ENCODE peak calls at places on chromosomes 16 and 17, in seven cellular contexts. Q, B, I, A, F, Y and S are unnamed samples.

GRCh38 chr17:19316756-19317358 is 45.7 kb downstream of the B9D1 start:
- DNase-seq in Q (no peak), B (no peak), I (no peak), A (no peak), F (no peak), Y (no peak), S (no peak)

GRCh38 chr17:63402808-63403207 is 43.3 kb downstream of the CYB561 start:
- DNase-seq in Q (no peak), B (peak), I (peak), A (no peak), F (no peak), Y (no peak), S (no peak)

GRCh38 chr17:63258785-63259184 is 187.3 kb downstream of the CYB561 start:
- DNase-seq in Q (no peak), B (no peak), I (no peak), A (no peak), F (no peak), Y (no peak), S (no peak)

GRCh38 chr17:82107341-82107860 is 9.4 kb upstream of the FASN start:
- DNase-seq in Q (no peak), B (no peak), I (no peak), A (no peak), F (no peak), Y (no peak), S (no peak)

GRCh38 chr17:13476722-13477121 is 125.0 kb downstream of the HS3ST3A1 start:
- DNase-seq in Q (no peak), B (peak), I (peak), A (no peak), F (no peak), Y (no peak), S (no peak)

GRCh38 chr16:85042606-85043005 is 15.0 kb downstream of the KIAA0513 start:
- DNase-seq in Q (no peak), B (no peak), I (no peak), A (no peak), F (no peak), Y (no peak), S (no peak)

GRCh38 chr17:4318186-4318585 is 48.3 kb downstream of the UBE2G1 start:
- DNase-seq in Q (no peak), B (no peak), I (no peak), A (no peak), F (no peak), Y (no peak), S (no peak)

GRCh38 chr16:50820225-50820624 is 78.3 kb downstream of the CYLD start:
- DNase-seq in Q (no peak), B (no peak), I (no peak), A (no peak), F (no peak), Y (no peak), S (no peak)

GRCh38 chr17:354651-355556 is 2.3 kb upstream of the RPH3AL start:
- DNase-seq in Q (peak), B (no peak), I (no peak), A (no peak), F (no peak), Y (no peak), S (peak)

GRCh38 chr16:62225675-62226074 is 189.4 kb upstream of the CDH8 start:
- DNase-seq in Q (peak), B (peak), I (peak), A (no peak), F (no peak), Y (peak), S (no peak)

GRCh38 chr17:2244545-2245525 is 58.8 kb downstream of the SMG6 start:
- DNase-seq in Q (peak), B (peak), I (peak), A (peak), F (peak), Y (peak), S (peak)

GRCh38 chr16:30359871-30360170 is 4.7 kb upstream of the CD2BP2 start:
- DNase-seq in Q (no peak), B (no peak), I (no peak), A (no peak), F (no peak), Y (no peak), S (no peak)

GRCh38 chr16:51048544-51048943 is 102.5 kb downstream of the SALL1 start:
- DNase-seq in Q (no peak), B (no peak), I (peak), A (no peak), F (no peak), Y (no peak), S (no peak)

GRCh38 chr17:50785942-50786570 is 18.7 kb upstream of the ANKRD40CL start:
- DNase-seq in Q (no peak), B (no peak), I (peak), A (no peak), F (no peak), Y (no peak), S (peak)

GRCh38 chr17:20072692-20072992 is 63.5 kb downstream of the SPECC1 start:
- DNase-seq in Q (no peak), B (no peak), I (no peak), A (no peak), F (no peak), Y (no peak), S (no peak)

GRCh38 chr17:72404872-72405271 is 284.1 kb downstream of the SOX9 start:
- DNase-seq in Q (no peak), B (peak), I (peak), A (no peak), F (no peak), Y (no peak), S (no peak)

GRCh38 chr17:72308744-72309395 is 188.1 kb downstream of the SOX9 start:
- DNase-seq in Q (no peak), B (no peak), I (no peak), A (no peak), F (no peak), Y (no peak), S (peak)

GRCh38 chr17:3765981-3766380 is 35.0 kb downstream of the ITGAE start:
- DNase-seq in Q (no peak), B (no peak), I (no peak), A (no peak), F (no peak), Y (no peak), S (no peak)